ENCODE peak calls at places on chromosomes 11 and 22, in ten cellular contexts. One of them, this sample, is unnamed.

GRCh38 chr11:75633409-75634011 is 35.3 kb downstream of the MAP6 start:
- DNase-seq in fibroblast of pulmonary artery: no peak
- DNase-seq in IMR-90: no peak
- DNase-seq in bronchial epithelial cell: no peak
- DNase-seq in heart right ventricle: no peak
- DNase-seq in activated gamma-delta T cell: no peak
- DNase-seq in HFF-Myc: no peak
- DNase-seq in ureter: no peak
- DNase-seq in activated CD4-positive, alpha-beta T cell treated with anti-CD3 and anti-CD28 coated beads, Interleukin-2, amount 10 ng/mL, durations not matched to agents 7 days and 5 days: no peak
- DNase-seq in ELF-1: peak
- DNase-seq in this sample: peak

GRCh38 chr11:24760681-24761080 is 263.8 kb downstream of the LUZP2 start:
- DNase-seq in fibroblast of pulmonary artery: peak
- DNase-seq in ELF-1: no peak
- DNase-seq in heart right ventricle: no peak
- DNase-seq in HFF-Myc: no peak
- DNase-seq in bronchial epithelial cell: peak
- DNase-seq in ureter: no peak
- DNase-seq in activated gamma-delta T cell: no peak
- DNase-seq in activated CD4-positive, alpha-beta T cell treated with anti-CD3 and anti-CD28 coated beads, Interleukin-2, amount 10 ng/mL, durations not matched to agents 7 days and 5 days: no peak
- DNase-seq in IMR-90: peak
- DNase-seq in this sample: peak

GRCh38 chr11:27234043-27234668 is 128.9 kb downstream of the CCDC34 start:
- DNase-seq in ELF-1: peak
- DNase-seq in activated gamma-delta T cell: no peak
- DNase-seq in HFF-Myc: peak
- DNase-seq in IMR-90: peak
- DNase-seq in bronchial epithelial cell: peak
- DNase-seq in heart right ventricle: no peak
- DNase-seq in fibroblast of pulmonary artery: peak
- DNase-seq in ureter: no peak
- DNase-seq in activated CD4-positive, alpha-beta T cell treated with anti-CD3 and anti-CD28 coated beads, Interleukin-2, amount 10 ng/mL, durations not matched to agents 7 days and 5 days: no peak
- DNase-seq in this sample: peak

GRCh38 chr11:44018127-44018521 is 29.7 kb upstream of the ACCSL start:
- DNase-seq in HFF-Myc: no peak
- DNase-seq in bronchial epithelial cell: no peak
- DNase-seq in fibroblast of pulmonary artery: no peak
- DNase-seq in ureter: peak
- DNase-seq in activated gamma-delta T cell: no peak
- DNase-seq in heart right ventricle: no peak
- DNase-seq in IMR-90: no peak
- DNase-seq in activated CD4-positive, alpha-beta T cell treated with anti-CD3 and anti-CD28 coated beads, Interleukin-2, amount 10 ng/mL, durations not matched to agents 7 days and 5 days: no peak
- DNase-seq in ELF-1: no peak
- DNase-seq in this sample: no peak

GRCh38 chr11:27233654-27234042 is 129.4 kb downstream of the CCDC34 start:
- DNase-seq in activated gamma-delta T cell: no peak
- DNase-seq in fibroblast of pulmonary artery: no peak
- DNase-seq in bronchial epithelial cell: no peak
- DNase-seq in HFF-Myc: no peak
- DNase-seq in IMR-90: no peak
- DNase-seq in ureter: no peak
- DNase-seq in activated CD4-positive, alpha-beta T cell treated with anti-CD3 and anti-CD28 coated beads, Interleukin-2, amount 10 ng/mL, durations not matched to agents 7 days and 5 days: no peak
- DNase-seq in ELF-1: no peak
- DNase-seq in heart right ventricle: no peak
- DNase-seq in this sample: no peak

GRCh38 chr11:129141748-129142475 is 50.2 kb downstream of the ARHGAP32 start:
- DNase-seq in heart right ventricle: no peak
- DNase-seq in bronchial epithelial cell: no peak
- DNase-seq in activated gamma-delta T cell: no peak
- DNase-seq in fibroblast of pulmonary artery: peak
- DNase-seq in ELF-1: no peak
- DNase-seq in HFF-Myc: no peak
- DNase-seq in ureter: no peak
- DNase-seq in IMR-90: no peak
- DNase-seq in activated CD4-positive, alpha-beta T cell treated with anti-CD3 and anti-CD28 coated beads, Interleukin-2, amount 10 ng/mL, durations not matched to agents 7 days and 5 days: no peak
- DNase-seq in this sample: no peak

GRCh38 chr11:3197878-3198528 is 20.6 kb downstream of the MRGPRG start:
- DNase-seq in ELF-1: no peak
- DNase-seq in activated CD4-positive, alpha-beta T cell treated with anti-CD3 and anti-CD28 coated beads, Interleukin-2, amount 10 ng/mL, durations not matched to agents 7 days and 5 days: no peak
- DNase-seq in activated gamma-delta T cell: no peak
- DNase-seq in ureter: no peak
- DNase-seq in HFF-Myc: no peak
- DNase-seq in bronchial epithelial cell: no peak
- DNase-seq in fibroblast of pulmonary artery: no peak
- DNase-seq in heart right ventricle: no peak
- DNase-seq in IMR-90: no peak
- DNase-seq in this sample: no peak

GRCh38 chr11:76033699-76034098 is 172.6 kb downstream of the WNT11 start:
- DNase-seq in fibroblast of pulmonary artery: no peak
- DNase-seq in IMR-90: no peak
- DNase-seq in activated gamma-delta T cell: no peak
- DNase-seq in activated CD4-positive, alpha-beta T cell treated with anti-CD3 and anti-CD28 coated beads, Interleukin-2, amount 10 ng/mL, durations not matched to agents 7 days and 5 days: no peak
- DNase-seq in ureter: no peak
- DNase-seq in bronchial epithelial cell: no peak
- DNase-seq in HFF-Myc: no peak
- DNase-seq in heart right ventricle: no peak
- DNase-seq in ELF-1: no peak
- DNase-seq in this sample: no peak

GRCh38 chr22:20957691-20958440 is 9.2 kb upstream of the AIFM3 start:
- DNase-seq in heart right ventricle: peak
- DNase-seq in IMR-90: no peak
- DNase-seq in activated CD4-positive, alpha-beta T cell treated with anti-CD3 and anti-CD28 coated beads, Interleukin-2, amount 10 ng/mL, durations not matched to agents 7 days and 5 days: no peak
- DNase-seq in activated gamma-delta T cell: no peak
- DNase-seq in ureter: no peak
- DNase-seq in ELF-1: peak
- DNase-seq in HFF-Myc: no peak
- DNase-seq in bronchial epithelial cell: no peak
- DNase-seq in fibroblast of pulmonary artery: no peak
- DNase-seq in this sample: no peak